ENCODE peak calls at places on chromosomes 7 and 10, in ten cellular contexts. X is M059J; H is SHP77; U is NCI-H1105 treated with DMSO at 0.1 percent for 48 hours; R is GM10248; F is stimulated activated CD4-positive, alpha-beta T cell treated with anti-CD3 and anti-CD28 coated beads, TNF-alpha, amount 100 ng/mL, for 4 hours; T is KG1; B is effector CD4-positive, alpha-beta T cell; M is activated effector memory CD4-positive, alpha-beta T cell treated with anti-CD3 and anti-CD28 coated beads, Interleukin-2, amount 50 U/mL, for 16 hours; A is GM20000. E is an unnamed sample.

GRCh38 chr7:94135180-94135579 is 131.0 kb upstream of the BET1 start:
- DNase-seq in X (no peak), H (no peak), U (no peak), R (no peak), F (no peak), T (no peak), B (no peak), M (no peak), A (no peak), E (no peak)

GRCh38 chr10:108424656-108425055 is 1260.2 kb upstream of the SORCS1 start:
- DNase-seq in X (peak; percentile 42), H (no peak), U (no peak), R (no peak), F (no peak), T (no peak), B (no peak), M (no peak), A (no peak), E (no peak)

GRCh38 chr10:92756233-92757065 is 66.7 kb downstream of the HHEX start:
- DNase-seq in X (peak; percentile 28), H (no peak), U (no peak), R (peak; percentile 65), F (no peak), T (peak; percentile 77), B (no peak), M (no peak), A (peak; percentile 71), E (peak; percentile 90)

GRCh38 chr10:101761226-101761625 is 14.7 kb downstream of the FGF8 start:
- DNase-seq in X (no peak), H (no peak), U (no peak), R (no peak), F (no peak), T (no peak), B (no peak), M (no peak), A (no peak), E (no peak)

GRCh38 chr10:13959443-13960359 is 371.0 kb downstream of the FRMD4A start:
- DNase-seq in X (peak; percentile 47), H (no peak), U (no peak), R (no peak), F (no peak), T (no peak), B (no peak), M (no peak), A (no peak), E (no peak)

GRCh38 chr10:59561397-59562121 is 148.1 kb downstream of the SLC16A9 start:
- DNase-seq in X (no peak), H (no peak), U (no peak), R (no peak), F (no peak), T (no peak), B (no peak), M (no peak), A (no peak), E (peak; percentile 14)

GRCh38 chr7:34806831-34807230 is 148.8 kb downstream of the NPSR1 start:
- DNase-seq in X (no peak), H (no peak), U (peak; percentile 50), R (no peak), F (no peak), T (no peak), B (no peak), M (no peak), A (no peak), E (no peak)

GRCh38 chr10:76149182-76149581 is 717.8 kb downstream of the LRMDA start:
- DNase-seq in X (peak; percentile 58), H (no peak), U (no peak), R (no peak), F (no peak), T (no peak), B (no peak), M (no peak), A (no peak), E (no peak)

GRCh38 chr7:78535655-78536054 is 737.1 kb downstream of the PHTF2 start:
- DNase-seq in X (peak; percentile 43), H (no peak), U (no peak), R (no peak), F (no peak), T (no peak), B (no peak), M (no peak), A (no peak), E (no peak)

GRCh38 chr10:35972275-35972674 is 330.2 kb upstream of the FZD8 start:
- DNase-seq in X (no peak), H (no peak), U (no peak), R (no peak), F (no peak), T (no peak), B (no peak), M (no peak), A (no peak), E (no peak)

GRCh38 chr10:74988787-74989574 is 122.5 kb upstream of the SAMD8 start:
- DNase-seq in X (no peak), H (peak; percentile 15), U (peak; percentile 69), R (no peak), F (no peak), T (no peak), B (no peak), M (no peak), A (no peak), E (no peak)

GRCh38 chr10:89346264-89346971 is 18.6 kb downstream of the IFIT3 start:
- DNase-seq in X (no peak), H (no peak), U (no peak), R (no peak), F (no peak), T (no peak), B (no peak), M (no peak), A (no peak), E (no peak)

GRCh38 chr10:48802611-48803046 is 118.0 kb downstream of the WDFY4 start:
- DNase-seq in X (peak; percentile 24), H (no peak), U (no peak), R (peak; percentile 76), F (no peak), T (no peak), B (no peak), M (no peak), A (peak; percentile 71), E (no peak)

GRCh38 chr7:27576360-27576944 is 86.2 kb downstream of the HIBADH start:
- DNase-seq in X (peak; percentile 59), H (peak; percentile 28), U (peak; percentile 74), R (peak; percentile 24), F (no peak), T (peak; percentile 15), B (no peak), M (no peak), A (peak; percentile 41), E (peak; percentile 73)

GRCh38 chr10:5509691-5510090 is 10.3 kb upstream of the CALML5 start:
- DNase-seq in X (no peak), H (no peak), U (no peak), R (no peak), F (no peak), T (no peak), B (no peak), M (no peak), A (no peak), E (no peak)

GRCh38 chr7:90720970-90721768 is 125.0 kb downstream of the CDK14 start:
- DNase-seq in X (peak; percentile 48), H (no peak), U (no peak), R (no peak), F (no peak), T (no peak), B (no peak), M (no peak), A (no peak), E (no peak)

GRCh38 chr10:63773106-63773505 is 251.9 kb downstream of the REEP3 start:
- DNase-seq in X (no peak), H (no peak), U (no peak), R (no peak), F (no peak), T (no peak), B (no peak), M (no peak), A (no peak), E (no peak)

GRCh38 chr7:124783271-124783670 is 17.7 kb upstream of the GPR37 start:
- DNase-seq in X (no peak), H (no peak), U (no peak), R (no peak), F (no peak), T (no peak), B (no peak), M (no peak), A (no peak), E (no peak)

GRCh38 chr7:6330657-6331056 is 58.2 kb upstream of the CYTH3 start:
- DNase-seq in X (no peak), H (no peak), U (no peak), R (no peak), F (no peak), T (no peak), B (no peak), M (no peak), A (no peak), E (no peak)

GRCh38 chr7:155791836-155792235 is 20.4 kb downstream of the SHH start:
- DNase-seq in X (no peak), H (no peak), U (no peak), R (no peak), F (no peak), T (no peak), B (no peak), M (no peak), A (no peak), E (no peak)